ENCODE peak calls at places on chromosome 16, in five cellular contexts. E, Y, M, A and G are unnamed samples.
A peak's percentile ranks its signal among the peaks of the same experiment; 100 is the strongest.

GRCh38 chr16:3170440-3171180 is 17.4 kb upstream of the OR1F1 start:
- DNase-seq in E (no peak), Y (no peak), M (no peak), A (no peak), G (no peak)

GRCh38 chr16:11586375-11586855 is 304 bp downstream of the LITAF start:
- DNase-seq in E (no peak), Y (no peak), M (no peak), A (no peak), G (no peak)

GRCh38 chr16:27113341-27113841 is 46.7 kb downstream of the C16orf82 start:
- DNase-seq in E (no peak), Y (no peak), M (no peak), A (no peak), G (no peak)

GRCh38 chr16:82587289-82587688 is 39.5 kb upstream of the CDH13 start:
- DNase-seq in E (no peak), Y (no peak), M (no peak), A (no peak), G (no peak)

GRCh38 chr16:89370081-89370511 is 120.3 kb downstream of the ANKRD11 start:
- DNase-seq in E (no peak), Y (no peak), M (no peak), A (no peak), G (no peak)

GRCh38 chr16:51854401-51854951 is 692.5 kb downstream of the TOX3 start:
- DNase-seq in E (no peak), Y (no peak), M (no peak), A (no peak), G (no peak)

GRCh38 chr16:6099102-6099501 is 1001.5 kb upstream of the EEF2KMT start:
- DNase-seq in E (no peak), Y (no peak), M (no peak), A (no peak), G (no peak)

GRCh38 chr16:31430380-31431052 is 2.4 kb upstream of the COX6A2 start:
- DNase-seq in E (no peak), Y (no peak), M (no peak), A (no peak), G (no peak)

GRCh38 chr16:48206594-48207242 is 37.4 kb upstream of the LONP2 start:
- DNase-seq in E (no peak), Y (no peak), M (no peak), A (no peak), G (no peak)

GRCh38 chr16:68563631-68564366 is 24.7 kb downstream of the ZFP90 start:
- DNase-seq in E (no peak), Y (no peak), M (no peak), A (no peak), G (no peak)

GRCh38 chr16:2244301-2244700 is 7.1 kb downstream of the ECI1 start:
- DNase-seq in E (no peak), Y (no peak), M (no peak), A (no peak), G (no peak)

GRCh38 chr16:52149003-52149402 is 397.9 kb downstream of the TOX3 start:
- DNase-seq in E (no peak), Y (no peak), M (no peak), A (no peak), G (no peak)

GRCh38 chr16:53346-54236 is at the start of the genes POLR3K and SNRNP25:
- DNase-seq in E (peak; percentile 99), Y (peak; percentile 98), M (peak; percentile 100), A (peak; percentile 100), G (peak; percentile 99)

GRCh38 chr16:81755915-81756644 is 23.0 kb upstream of the PLCG2 start:
- DNase-seq in E (no peak), Y (no peak), M (no peak), A (no peak), G (no peak)

GRCh38 chr16:49980166-49980565 is 44.9 kb upstream of the CNEP1R1 start:
- DNase-seq in E (no peak), Y (no peak), M (no peak), A (no peak), G (no peak)

GRCh38 chr16:89118361-89119061 is 24.9 kb downstream of the ACSF3 start:
- DNase-seq in E (peak; percentile 3), Y (no peak), M (no peak), A (peak; percentile 89), G (no peak)

GRCh38 chr16:1706386-1707192 is 594 bp downstream of the MAPK8IP3 start:
- DNase-seq in E (no peak), Y (no peak), M (no peak), A (no peak), G (no peak)

GRCh38 chr16:66656547-66656946 is 40.0 kb downstream of the CMTM4 start:
- DNase-seq in E (no peak), Y (no peak), M (no peak), A (no peak), G (no peak)

GRCh38 chr16:4884972-4885874 is 37.9 kb downstream of the UBN1 start:
- DNase-seq in E (no peak), Y (no peak), M (no peak), A (no peak), G (no peak)

GRCh38 chr16:4888428-4889135 is 41.3 kb downstream of the UBN1 start:
- DNase-seq in E (no peak), Y (no peak), M (no peak), A (no peak), G (no peak)

GRCh38 chr16:4883501-4883900 is 36.2 kb downstream of the UBN1 start:
- DNase-seq in E (no peak), Y (no peak), M (no peak), A (no peak), G (no peak)

GRCh38 chr16:4884209-4884608 is 36.9 kb downstream of the UBN1 start:
- DNase-seq in E (no peak), Y (no peak), M (no peak), A (no peak), G (no peak)

GRCh38 chr16:4886151-4886550 is 38.9 kb downstream of the UBN1 start:
- DNase-seq in E (no peak), Y (no peak), M (no peak), A (no peak), G (no peak)
- TF ChIP-seq EP300 in E (no peak), Y (no peak), M (no peak), A (no peak), G (no peak)

GRCh38 chr16:23504453-23505179 is 5.7 kb downstream of the GGA2 start:
- DNase-seq in E (peak; percentile 42), Y (peak; percentile 59), M (peak; percentile 50), A (peak; percentile 67), G (peak; percentile 92)
- TF ChIP-seq EP300 in E (no peak), Y (no peak), M (peak; percentile 26), A (no peak), G (no peak)

GRCh38 chr16:8865145-8865882 is 3.5 kb downstream of the CARHSP1 start:
- DNase-seq in E (no peak), Y (no peak), M (no peak), A (no peak), G (no peak)

GRCh38 chr16:8866884-8867482 is 1.8 kb downstream of the CARHSP1 start:
- DNase-seq in E (peak; percentile 34), Y (no peak), M (no peak), A (peak; percentile 59), G (no peak)

GRCh38 chr16:8867483-8868271 is 1.1 kb downstream of the CARHSP1 start:
- DNase-seq in E (peak; percentile 73), Y (no peak), M (peak; percentile 64), A (peak; percentile 81), G (no peak)

GRCh38 chr16:8864480-8864879 is 4.3 kb downstream of the CARHSP1 start:
- DNase-seq in E (no peak), Y (no peak), M (no peak), A (no peak), G (no peak)

GRCh38 chr16:8866118-8866883 is 2.5 kb downstream of the CARHSP1 start:
- DNase-seq in E (peak; percentile 54), Y (no peak), M (peak; percentile 43), A (peak; percentile 84), G (no peak)
- TF ChIP-seq EP300 in E (no peak), Y (no peak), M (peak; percentile 55), A (no peak), G (no peak)

GRCh38 chr16:58684354-58685083 is at the start of gene SLC38A7:
- DNase-seq in E (peak; percentile 90), Y (peak; percentile 97), M (peak; percentile 83), A (peak; percentile 90), G (peak; percentile 98)
- TF ChIP-seq EP300 in E (no peak), Y (no peak), M (peak; percentile 59), A (no peak), G (no peak)

GRCh38 chr16:15879255-15879804 is 9.1 kb downstream of the CEP20 start:
- DNase-seq in E (no peak), Y (peak; percentile 90), M (no peak), A (no peak), G (no peak)
- TF ChIP-seq EP300 in E (no peak), Y (peak; percentile 77), M (no peak), A (no peak), G (no peak)

GRCh38 chr16:84732674-84733352 is 33.0 kb downstream of the USP10 start:
- DNase-seq in E (no peak), Y (no peak), M (no peak), A (no peak), G (no peak)
- TF ChIP-seq EP300 in E (no peak), Y (no peak), M (no peak), A (no peak), G (no peak)

DNA sequence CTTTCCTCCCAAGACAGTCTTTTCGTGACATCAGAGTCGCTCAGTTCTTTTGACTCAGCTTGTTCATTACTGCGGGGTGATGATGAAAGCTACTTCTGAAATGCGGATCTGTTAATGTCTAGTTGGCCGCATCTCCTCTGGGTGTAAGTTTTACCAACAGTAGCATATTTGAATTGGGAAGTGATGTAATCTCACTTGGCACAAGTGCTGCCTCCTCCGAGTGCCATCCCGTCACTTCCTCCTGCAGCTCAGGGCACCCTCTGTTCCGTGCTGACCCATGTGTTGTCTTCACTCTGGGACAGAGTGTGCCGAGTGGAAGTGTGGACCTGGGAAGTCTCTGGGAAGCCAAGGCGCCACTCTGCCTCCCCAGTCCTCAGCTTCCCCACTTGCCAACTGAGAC is 8.9 kb downstream of the ADAD2 start:
- DNase-seq in E (no peak), Y (no peak), M (peak; percentile 29), A (no peak), G (no peak)
- TF ChIP-seq EP300 in E (no peak), Y (no peak), M (peak; percentile 83), A (no peak), G (peak; percentile 72)